ENCODE peak calls at places on chromosomes 13 and 19, in five cellular contexts. F, R, P, A and H are unnamed samples.

GRCh38 chr19:7125221-7125620 is 55.7 kb downstream of the ZNF557 start:
- DNase-seq in F (no peak), R (no peak), P (no peak), A (no peak), H (no peak)

GRCh38 chr13:55013051-55013450 is 1984.4 kb downstream of the OLFM4 start:
- DNase-seq in F (no peak), R (no peak), P (no peak), A (no peak), H (no peak)

GRCh38 chr13:104823709-104824108 is 1711.8 kb downstream of the EFNB2 start:
- DNase-seq in F (no peak), R (no peak), P (no peak), A (no peak), H (no peak)

GRCh38 chr13:53198017-53198416 is 169.4 kb downstream of the OLFM4 start:
- DNase-seq in F (peak), R (peak), P (peak), A (no peak), H (no peak)

GRCh38 chr13:75327132-75327505 is 154.8 kb downstream of the TBC1D4 start:
- DNase-seq in F (no peak), R (no peak), P (no peak), A (no peak), H (no peak)

GRCh38 chr19:9940778-9941177 is 4.5 kb upstream of the OLFM2 start:
- DNase-seq in F (peak), R (no peak), P (no peak), A (no peak), H (no peak)

GRCh38 chr13:30804474-30804873 is 69.1 kb downstream of the ALOX5AP start:
- DNase-seq in F (peak), R (no peak), P (no peak), A (no peak), H (no peak)

GRCh38 chr19:370641-371330 is 26.2 kb upstream of the MIER2 start:
- DNase-seq in F (no peak), R (no peak), P (no peak), A (peak), H (no peak)

GRCh38 chr19:676343-677105 is at the start of gene FSTL3:
- DNase-seq in F (peak), R (no peak), P (no peak), A (peak), H (no peak)

GRCh38 chr19:10603084-10603872 is 16.2 kb upstream of the AP1M2 start:
- DNase-seq in F (no peak), R (no peak), P (no peak), A (peak), H (no peak)

GRCh38 chr19:5287066-5287465 is 53.5 kb downstream of the PTPRS start:
- DNase-seq in F (peak), R (no peak), P (no peak), A (no peak), H (no peak)

GRCh38 chr13:111385182-111385857 is 64.9 kb downstream of the TEX29 start:
- DNase-seq in F (no peak), R (no peak), P (no peak), A (no peak), H (no peak)

GRCh38 chr13:19959141-19959830 is 759 bp downstream of the ZMYM2 start:
- DNase-seq in F (peak), R (peak), P (peak), A (peak), H (peak)

GRCh38 chr19:48752511-48753365 is at the start of gene FUT1:
- DNase-seq in F (peak), R (no peak), P (peak), A (peak), H (peak)

GRCh38 chr13:23380534-23380933 is 53.0 kb downstream of the SACS start:
- DNase-seq in F (no peak), R (no peak), P (no peak), A (no peak), H (no peak)

GRCh38 chr13:73698859-73699258 is 435.3 kb downstream of the KLF12 start:
- DNase-seq in F (no peak), R (no peak), P (no peak), A (no peak), H (no peak)

GRCh38 chr19:13086341-13086740 is 16.3 kb downstream of the LYL1 start:
- DNase-seq in F (no peak), R (peak), P (no peak), A (no peak), H (no peak)

GRCh38 chr19:6464070-6464873 is at the start of gene CRB3:
- DNase-seq in F (peak), R (no peak), P (peak), A (no peak), H (no peak)

GRCh38 chr19:925912-926594 is at the start of gene ARID3A:
- DNase-seq in F (no peak), R (no peak), P (peak), A (peak), H (peak)

GRCh38 chr13:27044837-27045570 is 126.6 kb downstream of the USP12 start:
- DNase-seq in F (no peak), R (no peak), P (no peak), A (no peak), H (no peak)

GRCh38 chr19:35404879-35405622 is 34.2 kb downstream of the GPR42 start:
- DNase-seq in F (peak), R (no peak), P (no peak), A (no peak), H (no peak)

GRCh38 chr13:31545616-31546015 is 193.7 kb upstream of the RXFP2 start:
- DNase-seq in F (no peak), R (no peak), P (no peak), A (no peak), H (no peak)

GRCh38 chr19:46901701-46902401 is 41.1 kb downstream of the ARHGAP35 start:
- DNase-seq in F (peak), R (no peak), P (no peak), A (no peak), H (no peak)

GRCh38 chr19:53612762-53613526 is 18.9 kb upstream of the DPRX start:
- DNase-seq in F (no peak), R (no peak), P (no peak), A (no peak), H (no peak)

GRCh38 chr13:48078251-48078656 is 16.6 kb downstream of the MED4 start:
- DNase-seq in F (peak), R (no peak), P (no peak), A (no peak), H (no peak)

GRCh38 chr13:33228645-33229445 is 56.7 kb downstream of the STARD13 start:
- DNase-seq in F (peak), R (peak), P (peak), A (no peak), H (no peak)

GRCh38 chr13:46861959-46862358 is 34.9 kb downstream of the HTR2A start:
- DNase-seq in F (no peak), R (no peak), P (no peak), A (no peak), H (no peak)

GRCh38 chr13:26469602-26470001 is 87.9 kb upstream of the WASF3 start:
- DNase-seq in F (no peak), R (no peak), P (peak), A (no peak), H (no peak)

GRCh38 chr19:13042443-13043130 is 47.3 kb downstream of the NFIX start:
- DNase-seq in F (no peak), R (no peak), P (no peak), A (no peak), H (no peak)

GRCh38 chr19:18304496-18305312 is 18.2 kb downstream of the LSM4 start:
- DNase-seq in F (peak), R (peak), P (no peak), A (peak), H (peak)

GRCh38 chr19:13044160-13044853 is 49.0 kb downstream of the NFIX start:
- DNase-seq in F (no peak), R (no peak), P (no peak), A (no peak), H (no peak)

GRCh38 chr13:91247768-91248167 is 99.7 kb upstream of the MIR17HG start:
- DNase-seq in F (peak), R (peak), P (peak), A (no peak), H (no peak)

GRCh38 chr19:17943284-17944221 is 10.7 kb downstream of the CCDC124 start:
- DNase-seq in F (no peak), R (no peak), P (no peak), A (no peak), H (no peak)

GRCh38 chr19:11420429-11420893 is 1.3 kb upstream of the RGL3 start:
- DNase-seq in F (no peak), R (no peak), P (peak), A (peak), H (no peak)

GRCh38 chr19:39941615-39942507 is 7.4 kb upstream of the FCGBP start:
- DNase-seq in F (no peak), R (peak), P (no peak), A (no peak), H (no peak)

GRCh38 chr13:46578590-46578975 is 25.6 kb downstream of the LRCH1 start:
- DNase-seq in F (no peak), R (no peak), P (no peak), A (no peak), H (no peak)